ENCODE peak calls at places on chromosomes 12 and 14, in seven cellular contexts. P, N, E, F, T, O and X are unnamed samples.

GRCh38 chr12:68018315-68018714 is 29.1 kb downstream of the IFNG-AS1 start:
- DNase-seq in T (no peak), N (no peak), P (no peak), E (no peak), F (no peak), O (no peak), X (no peak)

GRCh38 chr12:91001306-91001705 is 3.5 kb downstream of the EPYC start:
- DNase-seq in O (no peak), N (no peak), T (no peak), E (no peak), F (no peak), P (no peak), X (no peak)

GRCh38 chr12:124520258-124520657 is 47.2 kb downstream of the NCOR2 start:
- DNase-seq in P (peak; percentile 34), O (no peak), F (no peak), E (peak; percentile 49), N (no peak), T (no peak), X (peak; percentile 29)

GRCh38 chr14:73634333-73634833 is 10.4 kb upstream of the DNAL1 start:
- DNase-seq in F (no peak), P (no peak), N (no peak), E (no peak), T (peak; percentile 16), O (peak; percentile 93), X (no peak)

GRCh38 chr12:99670635-99671034 is 23.1 kb downstream of the GARIN6 start:
- DNase-seq in N (no peak), O (no peak), F (no peak), T (no peak), P (no peak), E (no peak), X (peak; percentile 4)

GRCh38 chr12:80364056-80364455 is 80.0 kb upstream of the PTPRQ start:
- DNase-seq in E (no peak), T (no peak), P (no peak), O (no peak), N (no peak), F (no peak), X (peak; percentile 10)

GRCh38 chr12:53982616-53983579 is 2.0 kb upstream of the HOXC10 start:
- DNase-seq in N (no peak), F (no peak), P (no peak), E (no peak), T (no peak), O (no peak), X (no peak)

GRCh38 chr14:80636071-80636470 is 305.5 kb downstream of the CEP128 start:
- DNase-seq in F (no peak), E (no peak), P (no peak), N (no peak), T (no peak), O (no peak), X (peak; percentile 17)

GRCh38 chr12:11630046-11630706 is 19.3 kb upstream of the ETV6 start:
- DNase-seq in O (peak; percentile 34), T (peak; percentile 34), E (no peak), P (no peak), N (no peak), F (no peak), X (no peak)

GRCh38 chr12:46763230-46763629 is 62.6 kb downstream of the SLC38A4 start:
- DNase-seq in P (no peak), N (no peak), O (no peak), T (no peak), F (no peak), E (no peak), X (no peak)

GRCh38 chr12:14264316-14264715 is 101.2 kb upstream of the ATF7IP start:
- DNase-seq in O (no peak), E (no peak), N (no peak), F (no peak), P (no peak), T (no peak), X (peak; percentile 31)

GRCh38 chr14:80615831-80616230 is 325.7 kb downstream of the CEP128 start:
- DNase-seq in E (no peak), T (no peak), O (no peak), F (peak; percentile 3), N (no peak), P (no peak), X (no peak)

GRCh38 chr14:32986791-32987545 is 48.3 kb downstream of the NPAS3 start:
- DNase-seq in N (no peak), O (no peak), T (no peak), E (no peak), F (no peak), P (no peak), X (no peak)

GRCh38 chr12:91021076-91021475 is 16.3 kb upstream of the EPYC start:
- DNase-seq in P (no peak), F (no peak), T (no peak), N (no peak), O (no peak), E (no peak), X (no peak)

GRCh38 chr12:12201274-12201758 is 65.5 kb downstream of the LRP6 start:
- DNase-seq in N (peak; percentile 38), T (no peak), E (no peak), F (no peak), O (no peak), P (no peak), X (peak; percentile 65)

GRCh38 chr12:1047898-1048660 is 57.1 kb downstream of the ERC1 start:
- DNase-seq in O (no peak), E (no peak), P (no peak), N (no peak), T (peak; percentile 66), F (no peak), X (no peak)

GRCh38 chr12:71610036-71610795 is 53.4 kb downstream of the ZFC3H1 start:
- DNase-seq in O (no peak), N (no peak), T (no peak), P (no peak), E (no peak), F (no peak), X (no peak)

GRCh38 chr14:104432611-104433231 is 146.8 kb upstream of the C14orf180 start:
- DNase-seq in F (no peak), T (no peak), O (no peak), E (no peak), P (no peak), N (no peak), X (no peak)

GRCh38 chr12:117118838-117119591 is 19.8 kb upstream of the TESC start:
- DNase-seq in E (no peak), P (peak; percentile 44), T (no peak), N (no peak), F (no peak), O (peak; percentile 61), X (no peak)

GRCh38 chr12:91811481-91812287 is 334.0 kb downstream of the BTG1 start:
- DNase-seq in F (peak; percentile 40), T (peak; percentile 22), E (peak; percentile 33), N (peak; percentile 36), P (peak; percentile 42), O (peak; percentile 89), X (peak; percentile 72)

GRCh38 chr14:105315211-105315721 is 718 bp downstream of the PACS2 start:
- DNase-seq in E (peak; percentile 40), O (peak; percentile 73), F (no peak), N (no peak), T (peak; percentile 68), P (peak; percentile 41), X (no peak)

GRCh38 chr12:7431993-7432685 is 11.8 kb downstream of the CD163L1 start:
- DNase-seq in T (no peak), P (no peak), F (no peak), E (no peak), N (no peak), O (no peak), X (peak; percentile 1)
- TF ChIP-seq RFX5 in T (no peak), P (no peak), F (no peak), E (no peak), N (no peak), O (no peak), X (no peak)

DNA sequence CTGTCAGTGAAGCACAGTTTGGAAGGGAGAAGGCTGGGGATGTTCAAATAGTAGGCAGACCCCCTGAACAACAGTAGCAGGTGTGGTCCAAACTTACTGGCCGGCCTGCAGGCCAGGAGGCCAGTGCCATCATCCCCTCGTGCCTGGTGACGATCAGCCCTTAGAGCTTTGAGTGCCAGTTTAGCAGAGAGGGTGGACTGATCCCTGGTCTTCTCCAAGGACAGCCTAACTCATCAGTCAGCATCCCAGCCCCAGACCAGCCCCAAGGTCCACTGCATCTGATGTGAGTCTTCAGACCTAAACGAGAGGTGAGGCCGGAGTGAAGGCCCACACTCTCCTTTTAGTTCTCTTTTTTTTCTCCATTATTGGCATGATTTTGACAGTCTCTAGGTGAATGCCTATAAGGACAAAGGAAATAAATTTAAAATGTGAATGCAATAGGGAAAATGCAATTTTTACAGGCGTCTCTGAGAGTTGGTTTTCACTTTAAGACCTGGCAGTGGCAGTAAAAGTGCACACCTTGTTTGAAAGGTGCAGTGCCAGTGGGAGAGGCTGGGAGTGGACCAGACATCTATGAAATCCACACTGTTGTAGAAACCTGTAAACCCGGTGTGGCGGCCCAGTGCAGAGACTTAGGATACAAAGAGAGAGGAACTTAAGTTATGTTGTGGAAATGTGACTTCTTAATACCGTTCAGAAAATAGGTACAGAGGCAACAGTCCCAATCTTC is 311.2 kb downstream of the CACNA1C start:
- DNase-seq in P (no peak), E (no peak), N (no peak), O (no peak), F (no peak), T (no peak), X (no peak)
- TF ChIP-seq RFX5 in P (no peak), E (no peak), N (no peak), O (no peak), F (no peak), T (no peak), X (no peak)

DNA sequence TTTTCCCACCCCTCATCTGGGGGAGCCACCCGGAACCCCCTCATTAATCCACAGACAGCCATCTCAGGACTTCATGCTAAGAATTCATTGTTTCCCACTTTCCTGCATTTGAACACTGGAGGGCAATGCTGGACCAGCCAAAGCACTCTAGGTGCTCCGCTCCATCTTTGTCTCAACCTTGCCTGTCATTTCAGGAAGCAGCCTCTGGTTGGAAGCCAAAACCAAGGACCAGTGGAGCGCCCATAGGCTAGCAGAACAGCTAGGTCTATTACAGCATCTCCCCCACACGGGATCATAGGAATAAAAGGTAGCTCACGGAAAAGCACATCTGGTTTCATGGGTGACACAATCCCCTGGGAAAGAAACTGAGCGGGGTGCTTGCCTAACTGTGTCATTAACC is 197.1 kb downstream of the DAD1 start:
- DNase-seq in O (no peak), N (peak; percentile 30), P (peak; percentile 73), E (peak; percentile 47), T (peak; percentile 34), F (peak; percentile 68), X (peak; percentile 65)
- TF ChIP-seq RFX5 in O (no peak), N (no peak), P (no peak), E (no peak), T (no peak), F (no peak), X (no peak)

GRCh38 chr14:21086908-21087293 is 11.6 kb downstream of the ZNF219 start:
- DNase-seq in T (no peak), N (no peak), E (no peak), F (no peak), O (no peak), P (no peak), X (no peak)

GRCh38 chr14:21088687-21089086 is 9.8 kb downstream of the ZNF219 start:
- DNase-seq in P (no peak), E (no peak), O (no peak), F (no peak), T (peak; percentile 14), N (no peak), X (no peak)

GRCh38 chr14:21089271-21089670 is 9.2 kb downstream of the ZNF219 start:
- DNase-seq in F (no peak), N (no peak), P (no peak), T (peak; percentile 16), E (no peak), O (no peak), X (no peak)

GRCh38 chr14:21084988-21085853 is 13.2 kb downstream of the ZNF219 start:
- DNase-seq in F (no peak), E (no peak), O (no peak), N (no peak), T (peak; percentile 15), P (no peak), X (peak; percentile 91)

GRCh38 chr14:21087294-21088091 is 11.0 kb downstream of the ZNF219 start:
- DNase-seq in F (no peak), O (no peak), N (no peak), T (peak; percentile 80), E (no peak), P (no peak), X (peak; percentile 98)
- TF ChIP-seq RFX5 in F (no peak), O (no peak), N (no peak), T (no peak), E (no peak), P (peak; percentile 50), X (peak; percentile 49)